ENCODE peak calls at places on chromosomes 13 and 19, in four cellular contexts. One of them, this sample, is unnamed.
A peak's percentile ranks its signal among the peaks of the same experiment; 100 is the strongest.

GRCh38 chr13:75326173-75327131 is 155.5 kb downstream of the TBC1D4 start:
- DNase-seq in neuronal stem cell: no peak
- DNase-seq in IMR-90: peak; percentile 53
- DNase-seq in mesenchymal stem cell: peak; percentile 75
- DNase-seq in this sample: no peak

GRCh38 chr13:49300716-49301589 is 53.2 kb downstream of the CDADC1 start:
- DNase-seq in neuronal stem cell: peak; percentile 52
- DNase-seq in IMR-90: peak; percentile 76
- DNase-seq in mesenchymal stem cell: peak; percentile 79
- DNase-seq in this sample: peak; percentile 76

GRCh38 chr13:34931572-34931971 is 10.5 kb upstream of the NBEA start:
- DNase-seq in neuronal stem cell: no peak
- DNase-seq in IMR-90: peak; percentile 3
- DNase-seq in mesenchymal stem cell: no peak
- DNase-seq in this sample: no peak

GRCh38 chr13:30371649-30372265 is 50.5 kb upstream of the UBE2L5 start:
- DNase-seq in neuronal stem cell: no peak
- DNase-seq in IMR-90: peak; percentile 82
- DNase-seq in mesenchymal stem cell: peak; percentile 83
- DNase-seq in this sample: no peak

GRCh38 chr19:8663920-8664670 is 33.7 kb downstream of the NFILZ start:
- DNase-seq in neuronal stem cell: no peak
- DNase-seq in IMR-90: no peak
- DNase-seq in mesenchymal stem cell: no peak
- DNase-seq in this sample: peak; percentile 52

GRCh38 chr19:1017115-1017905 is 3.6 kb downstream of the TMEM259 start:
- DNase-seq in neuronal stem cell: no peak
- DNase-seq in IMR-90: no peak
- DNase-seq in mesenchymal stem cell: no peak
- DNase-seq in this sample: no peak

GRCh38 chr13:30448441-30448840 is 17.3 kb downstream of the HMGB1 start:
- DNase-seq in neuronal stem cell: no peak
- DNase-seq in IMR-90: no peak
- DNase-seq in mesenchymal stem cell: no peak
- DNase-seq in this sample: no peak

GRCh38 chr13:61255035-61255796 is 160.4 kb downstream of the PCDH20 start:
- DNase-seq in neuronal stem cell: no peak
- DNase-seq in IMR-90: no peak
- DNase-seq in mesenchymal stem cell: no peak
- DNase-seq in this sample: no peak

GRCh38 chr13:106530209-106530906 is 5.1 kb downstream of the EFNB2 start:
- DNase-seq in neuronal stem cell: no peak
- DNase-seq in IMR-90: no peak
- DNase-seq in mesenchymal stem cell: no peak
- DNase-seq in this sample: no peak

GRCh38 chr19:52922841-52923781 is at the start of gene ZNF888:
- DNase-seq in neuronal stem cell: peak; percentile 72
- DNase-seq in IMR-90: peak; percentile 70
- DNase-seq in mesenchymal stem cell: peak; percentile 87
- DNase-seq in this sample: peak; percentile 95

GRCh38 chr19:43610493-43610892 is 1.4 kb upstream of the SRRM5 start:
- DNase-seq in neuronal stem cell: no peak
- DNase-seq in IMR-90: peak; percentile 7
- DNase-seq in mesenchymal stem cell: peak; percentile 60
- DNase-seq in this sample: peak; percentile 35

GRCh38 chr13:50379584-50379983 is 364.3 kb downstream of the KCNRG start:
- DNase-seq in neuronal stem cell: no peak
- DNase-seq in IMR-90: no peak
- DNase-seq in mesenchymal stem cell: no peak
- DNase-seq in this sample: no peak

GRCh38 chr13:93293716-93294115 is 67.1 kb downstream of the GPC6 start:
- DNase-seq in neuronal stem cell: peak; percentile 61
- DNase-seq in IMR-90: no peak
- DNase-seq in mesenchymal stem cell: no peak
- DNase-seq in this sample: no peak

GRCh38 chr13:87942204-87942603 is 271.0 kb downstream of the SLITRK5 start:
- DNase-seq in neuronal stem cell: no peak
- DNase-seq in IMR-90: no peak
- DNase-seq in mesenchymal stem cell: no peak
- DNase-seq in this sample: no peak

GRCh38 chr19:15265849-15266248 is 33.6 kb upstream of the EPHX3 start:
- DNase-seq in neuronal stem cell: no peak
- DNase-seq in IMR-90: peak; percentile 98
- DNase-seq in mesenchymal stem cell: no peak
- DNase-seq in this sample: no peak

GRCh38 chr19:2329528-2329927 is 1.0 kb downstream of the SPPL2B start:
- DNase-seq in neuronal stem cell: peak; percentile 53
- DNase-seq in IMR-90: no peak
- DNase-seq in mesenchymal stem cell: no peak
- DNase-seq in this sample: no peak

GRCh38 chr13:33186851-33187250 is 98.7 kb downstream of the STARD13 start:
- DNase-seq in neuronal stem cell: no peak
- DNase-seq in IMR-90: peak; percentile 89
- DNase-seq in mesenchymal stem cell: peak; percentile 95
- DNase-seq in this sample: no peak

GRCh38 chr19:40739871-40740703 is 10.2 kb downstream of the ACTMAP start:
- DNase-seq in neuronal stem cell: no peak
- DNase-seq in IMR-90: no peak
- DNase-seq in mesenchymal stem cell: no peak
- DNase-seq in this sample: no peak
- H4K8ac ChIP-seq in neuronal stem cell: peak overlapping the region; percentile 65
- H4K8ac ChIP-seq in IMR-90: no peak overlapping the region
- H4K8ac ChIP-seq in mesenchymal stem cell: no peak overlapping the region
- H4K8ac ChIP-seq in this sample: no peak overlapping the region

GRCh38 chr19:36014029-36014924 is at the start of gene ALKBH6:
- DNase-seq in neuronal stem cell: peak; percentile 96
- DNase-seq in IMR-90: peak; percentile 97
- DNase-seq in mesenchymal stem cell: peak; percentile 99
- DNase-seq in this sample: peak; percentile 99
- H2BK120ac ChIP-seq in neuronal stem cell: peak within 1 kb of the TSS; percentile 64
- H2BK120ac ChIP-seq in IMR-90: no peak within 1 kb of the TSS
- H2BK120ac ChIP-seq in mesenchymal stem cell: peak within 1 kb of the TSS; percentile 11
- H2BK120ac ChIP-seq in this sample: no peak within 1 kb of the TSS

GRCh38 chr13:113028336-113029060 is 59.5 kb downstream of the MCF2L start:
- DNase-seq in neuronal stem cell: no peak
- DNase-seq in IMR-90: no peak
- DNase-seq in mesenchymal stem cell: no peak
- DNase-seq in this sample: no peak

GRCh38 chr13:113027095-113027494 is 58.1 kb downstream of the MCF2L start:
- DNase-seq in neuronal stem cell: no peak
- DNase-seq in IMR-90: no peak
- DNase-seq in mesenchymal stem cell: no peak
- DNase-seq in this sample: no peak

GRCh38 chr13:113027566-113027965 is 58.6 kb downstream of the MCF2L start:
- DNase-seq in neuronal stem cell: no peak
- DNase-seq in IMR-90: no peak
- DNase-seq in mesenchymal stem cell: no peak
- DNase-seq in this sample: no peak

GRCh38 chr13:113024466-113024865 is 55.5 kb downstream of the MCF2L start:
- DNase-seq in neuronal stem cell: no peak
- DNase-seq in IMR-90: no peak
- DNase-seq in mesenchymal stem cell: no peak
- DNase-seq in this sample: no peak

DNA sequence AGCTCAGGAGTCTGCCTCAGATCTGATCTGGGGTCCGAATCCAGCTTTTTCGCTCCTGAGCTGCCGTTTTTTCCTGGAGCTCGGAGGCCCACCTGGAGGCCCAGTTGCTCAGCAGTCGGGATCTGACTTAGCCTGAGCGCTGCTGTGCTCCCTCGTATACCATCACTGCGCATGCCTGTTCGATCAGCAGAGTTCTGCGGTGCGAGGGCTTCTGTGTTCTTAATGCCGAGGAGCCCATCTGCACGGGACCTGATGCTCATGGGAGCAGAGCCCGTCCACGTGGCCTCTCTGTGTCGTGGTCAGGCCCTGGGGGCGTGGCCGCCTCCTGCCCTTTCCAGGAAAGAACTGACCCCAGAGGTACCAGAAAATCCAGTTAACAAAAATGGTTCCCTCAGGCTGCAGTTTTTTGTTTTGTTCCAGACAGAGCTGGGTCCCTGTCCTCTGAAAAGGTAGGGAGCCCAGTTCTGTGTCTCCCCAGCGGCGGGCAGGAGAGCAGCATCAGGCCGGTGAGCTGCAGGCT is 57.4 kb downstream of the MCF2L start:
- DNase-seq in neuronal stem cell: no peak
- DNase-seq in IMR-90: no peak
- DNase-seq in mesenchymal stem cell: no peak
- DNase-seq in this sample: no peak
- H4K8ac ChIP-seq in neuronal stem cell: no peak overlapping the region
- H4K8ac ChIP-seq in IMR-90: no peak overlapping the region
- H4K8ac ChIP-seq in mesenchymal stem cell: no peak overlapping the region
- H4K8ac ChIP-seq in this sample: no peak overlapping the region

GRCh38 chr19:18291019-18291524 is 9.7 kb upstream of the JUND start:
- DNase-seq in neuronal stem cell: no peak
- DNase-seq in IMR-90: no peak
- DNase-seq in mesenchymal stem cell: no peak
- DNase-seq in this sample: no peak

GRCh38 chr19:18289471-18290066 is 8.1 kb upstream of the JUND start:
- DNase-seq in neuronal stem cell: no peak
- DNase-seq in IMR-90: no peak
- DNase-seq in mesenchymal stem cell: no peak
- DNase-seq in this sample: no peak

GRCh38 chr19:18291590-18292459 is 10.4 kb upstream of the JUND start:
- DNase-seq in neuronal stem cell: no peak
- DNase-seq in IMR-90: peak; percentile 75
- DNase-seq in mesenchymal stem cell: peak; percentile 87
- DNase-seq in this sample: peak; percentile 81

GRCh38 chr19:18292460-18292809 is 11.0 kb upstream of the JUND start:
- DNase-seq in neuronal stem cell: no peak
- DNase-seq in IMR-90: no peak
- DNase-seq in mesenchymal stem cell: no peak
- DNase-seq in this sample: peak; percentile 71

GRCh38 chr19:18290250-18291018 is 9.0 kb upstream of the JUND start:
- DNase-seq in neuronal stem cell: no peak
- DNase-seq in IMR-90: peak; percentile 52
- DNase-seq in mesenchymal stem cell: no peak
- DNase-seq in this sample: no peak
- H2BK120ac ChIP-seq in neuronal stem cell: peak overlapping the region; percentile 74
- H2BK120ac ChIP-seq in IMR-90: peak overlapping the region; percentile 61
- H2BK120ac ChIP-seq in mesenchymal stem cell: no peak overlapping the region
- H2BK120ac ChIP-seq in this sample: no peak overlapping the region